ENCODE peak calls at places on chromosome 5, in eight cellular contexts. N is GM10248, W is WTC11, A is GM06990, B is Calu3, P is mucosa of descending colon, E is cardiac muscle cell, S is ovary. O is an unnamed sample.
A peak's percentile ranks its signal among the peaks of the same experiment; 100 is the strongest.

GRCh38 chr5:90050135-90050534 is 359.4 kb downstream of the CETN3 start:
- DNase-seq in N (no peak), W (no peak), A (no peak), B (no peak), P (no peak), E (no peak), S (no peak), O (no peak)

GRCh38 chr5:141479776-141480175 is 4.0 kb downstream of the PCDHGC3 start:
- DNase-seq in N (no peak), W (no peak), A (no peak), B (no peak), P (no peak), E (peak; percentile 64), S (no peak), O (no peak)

GRCh38 chr5:81817086-81817485 is 66.2 kb upstream of the SSBP2 start:
- DNase-seq in N (no peak), W (no peak), A (no peak), B (no peak), P (no peak), E (no peak), S (no peak), O (no peak)

GRCh38 chr5:55218966-55219365 is 8.1 kb downstream of the MCIDAS start:
- DNase-seq in N (no peak), W (peak; percentile 42), A (no peak), B (peak; percentile 87), P (peak; percentile 86), E (no peak), S (no peak), O (no peak)

GRCh38 chr5:135887881-135888614 is 7.6 kb downstream of the IL9 start:
- DNase-seq in N (no peak), W (peak; percentile 43), A (no peak), B (peak; percentile 27), P (no peak), E (peak; percentile 66), S (no peak), O (no peak)

GRCh38 chr5:12313602-12314001 is 409.4 kb upstream of the CTNND2 start:
- DNase-seq in N (no peak), W (no peak), A (no peak), B (no peak), P (no peak), E (no peak), S (no peak), O (no peak)

GRCh38 chr5:131581710-131582109 is 53.3 kb downstream of the RAPGEF6 start:
- DNase-seq in N (no peak), W (no peak), A (no peak), B (no peak), P (no peak), E (no peak), S (no peak), O (no peak)

GRCh38 chr5:175214152-175214551 is 229.8 kb downstream of the DRD1 start:
- DNase-seq in N (no peak), W (no peak), A (no peak), B (no peak), P (no peak), E (peak; percentile 11), S (no peak), O (no peak)

GRCh38 chr5:36874465-36874864 is 2.1 kb upstream of the NIPBL start:
- DNase-seq in N (no peak), W (no peak), A (no peak), B (no peak), P (no peak), E (no peak), S (no peak), O (no peak)

GRCh38 chr5:93593476-93594060 is 10.5 kb downstream of the NR2F1 start:
- DNase-seq in N (no peak), W (peak; percentile 51), A (no peak), B (no peak), P (no peak), E (no peak), S (no peak), O (no peak)

GRCh38 chr5:37792976-37793328 is 46.9 kb downstream of the GDNF start:
- DNase-seq in N (no peak), W (no peak), A (no peak), B (no peak), P (no peak), E (peak; percentile 29), S (no peak), O (no peak)

GRCh38 chr5:128111818-128112448 is 28.4 kb downstream of the SLC12A2 start:
- DNase-seq in N (no peak), W (no peak), A (no peak), B (no peak), P (no peak), E (peak; percentile 24), S (no peak), O (no peak)

GRCh38 chr5:114434396-114435219 is 72.7 kb downstream of the KCNN2 start:
- DNase-seq in N (no peak), W (no peak), A (peak; percentile 18), B (no peak), P (no peak), E (no peak), S (no peak), O (no peak)

GRCh38 chr5:101932599-101932998 is 363.5 kb downstream of the SLCO4C1 start:
- DNase-seq in N (no peak), W (no peak), A (no peak), B (no peak), P (no peak), E (no peak), S (no peak), O (no peak)

DNA sequence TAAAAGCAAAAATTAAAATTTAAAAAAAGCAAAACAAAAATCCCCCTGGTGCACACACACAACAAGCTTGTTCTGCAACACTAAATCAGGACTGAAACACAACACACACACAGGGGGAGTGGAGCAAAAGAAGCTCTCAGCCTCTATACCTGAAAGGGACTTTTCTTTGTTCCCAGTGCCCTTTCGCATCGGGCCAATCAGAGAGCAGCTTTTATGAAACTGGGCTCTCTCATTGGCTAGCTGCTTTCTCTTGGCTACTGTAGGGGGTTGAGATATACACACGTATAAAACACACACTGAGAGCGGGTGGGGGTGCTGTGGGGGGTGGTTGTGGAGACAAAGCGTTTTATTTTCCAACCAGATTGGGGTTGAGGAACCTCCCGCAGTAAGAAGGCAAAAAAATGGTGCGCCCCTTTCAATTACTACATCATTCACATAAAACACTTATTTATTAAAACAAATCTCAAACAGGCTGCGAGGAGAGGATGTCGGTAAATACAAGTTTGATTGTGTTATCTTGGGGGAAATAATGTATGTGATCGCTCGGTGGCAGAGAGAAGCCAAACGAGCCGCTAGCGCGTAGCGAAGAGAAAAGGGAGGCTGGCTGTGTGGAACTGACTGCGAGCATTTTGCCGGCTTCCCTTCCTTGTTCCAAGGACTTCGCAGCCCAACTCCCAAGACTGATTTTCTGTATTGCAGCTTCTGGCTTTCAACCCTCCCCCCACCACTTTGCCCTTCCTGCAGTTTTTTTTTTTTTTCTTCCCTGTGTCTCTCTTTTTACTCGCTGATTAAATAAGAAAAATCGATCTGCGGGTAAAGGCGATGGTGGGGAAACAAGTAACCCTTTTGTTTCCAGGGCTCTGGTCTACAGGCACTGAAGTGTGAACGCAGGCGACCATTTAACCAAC is 2.5 kb upstream of the ZNF608 start:
- DNase-seq in N (peak; percentile 84), W (peak; percentile 65), A (peak; percentile 60), B (peak; percentile 83), P (peak; percentile 77), E (peak; percentile 95), S (peak; percentile 67), O (peak; percentile 86)
- TF ChIP-seq CTCF in N (no peak), W (no peak), A (no peak), B (no peak), P (no peak), E (no peak), S (no peak), O (no peak)

GRCh38 chr5:159359408-159359807 is 29.1 kb upstream of the IL12B start:
- DNase-seq in N (no peak), W (no peak), A (no peak), B (no peak), P (no peak), E (no peak), S (no peak), O (no peak)

DNA sequence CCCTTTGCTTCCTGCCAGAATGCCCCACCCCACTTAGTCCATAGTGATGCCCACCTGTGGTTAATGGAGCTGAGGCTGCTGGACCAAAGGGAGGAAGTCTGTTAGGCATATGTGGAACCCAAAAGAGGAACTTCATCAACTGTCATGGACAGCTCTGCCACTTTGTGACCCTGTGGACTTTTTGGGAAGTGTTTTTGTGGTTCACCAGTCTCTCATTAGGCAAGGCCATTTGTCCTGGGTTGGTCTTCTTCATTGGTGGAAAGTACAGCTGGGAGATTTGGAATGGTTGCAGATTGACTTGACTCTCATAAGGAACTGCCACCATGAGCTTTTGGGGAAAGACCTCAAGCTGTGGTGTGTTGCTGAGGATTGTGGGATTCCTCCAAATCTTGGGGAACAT is 31.9 kb upstream of the IL12B start:
- DNase-seq in N (no peak), W (no peak), A (no peak), B (no peak), P (no peak), E (no peak), S (no peak), O (no peak)
- TF ChIP-seq CTCF in N (no peak), W (no peak), A (no peak), B (no peak), P (no peak), E (no peak), S (no peak), O (no peak)

GRCh38 chr5:95283761-95284511 is 958 bp downstream of the MCTP1 start:
- DNase-seq in N (peak; percentile 63), W (peak; percentile 73), A (peak; percentile 43), B (peak; percentile 78), P (no peak), E (peak; percentile 8), S (no peak), O (peak; percentile 79)
- TF ChIP-seq CTCF in N (peak; percentile 50), W (no peak), A (peak; percentile 63), B (peak; percentile 76), P (no peak), E (peak; percentile 48), S (no peak), O (peak; percentile 19)

GRCh38 chr5:34657550-34657921 is 1.4 kb downstream of the RAI14 start:
- DNase-seq in N (no peak), W (peak; percentile 36), A (no peak), B (peak; percentile 15), P (no peak), E (peak; percentile 76), S (peak; percentile 24), O (peak; percentile 34)

GRCh38 chr5:34656001-34656699 is at the start of gene RAI14:
- DNase-seq in N (peak; percentile 35), W (peak; percentile 84), A (peak; percentile 53), B (peak; percentile 88), P (peak; percentile 72), E (peak; percentile 93), S (peak; percentile 85), O (peak; percentile 45)

GRCh38 chr5:34656700-34657549 is 797 bp downstream of the RAI14 start:
- DNase-seq in N (peak; percentile 35), W (no peak), A (peak; percentile 34), B (peak; percentile 33), P (peak; percentile 50), E (peak; percentile 31), S (peak; percentile 48), O (peak; percentile 48)

GRCh38 chr5:34659168-34659567 is 3.0 kb downstream of the RAI14 start:
- DNase-seq in N (no peak), W (no peak), A (no peak), B (no peak), P (no peak), E (no peak), S (no peak), O (no peak)

DNA sequence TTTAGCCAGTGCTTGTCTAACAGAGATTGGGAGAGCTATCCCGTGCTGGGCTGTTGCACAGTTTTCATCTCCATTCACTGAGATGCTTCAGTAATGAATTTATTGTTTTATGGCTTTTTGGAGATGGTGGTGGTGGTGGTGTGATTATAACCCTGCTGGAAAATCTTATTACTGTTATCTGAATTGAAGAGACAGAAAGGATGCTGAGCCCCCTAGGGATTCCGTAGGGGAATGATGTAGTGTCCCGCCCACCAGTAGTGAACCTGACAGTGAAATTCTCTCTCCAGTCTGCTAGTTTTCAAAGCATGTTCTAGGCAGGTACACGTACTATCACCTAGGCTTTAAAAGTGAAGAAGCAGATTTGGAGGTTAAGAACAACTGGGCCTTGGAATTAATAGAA is 1.9 kb downstream of the RAI14 start:
- DNase-seq in N (no peak), W (no peak), A (no peak), B (no peak), P (no peak), E (peak; percentile 21), S (no peak), O (peak; percentile 19)
- TF ChIP-seq CTCF in N (no peak), W (no peak), A (no peak), B (no peak), P (no peak), E (no peak), S (no peak), O (no peak)

O was measured in GM20000.